ENCODE peak calls at places on chromosomes 2 and 18, in five cellular contexts. G, V, E, C and D are unnamed samples.

GRCh38 chr2:224268441-224268840 is 133.5 kb downstream of the FAM124B start:
- DNase-seq in C (no peak), E (peak), G (no peak), V (no peak), D (no peak)

GRCh38 chr2:129862668-129863067 is 116.8 kb upstream of the RAB6C start:
- DNase-seq in E (no peak), G (no peak), C (no peak), V (no peak), D (no peak)

GRCh38 chr2:52210161-52210560 is 1178.2 kb upstream of the NRXN1 start:
- DNase-seq in C (no peak), V (no peak), E (no peak), G (no peak), D (no peak)

GRCh38 chr18:52313213-52313612 is 26.8 kb upstream of the DCC start:
- DNase-seq in E (no peak), G (no peak), V (no peak), C (no peak), D (no peak)

GRCh38 chr2:12507295-12507694 is 209.4 kb upstream of the TRIB2 start:
- DNase-seq in V (no peak), E (no peak), C (no peak), G (no peak), D (no peak)

GRCh38 chr2:34961822-34962221 is 1362.7 kb upstream of the FAM98A start:
- DNase-seq in C (no peak), G (no peak), E (no peak), V (no peak), D (no peak)

GRCh38 chr2:603869-604268 is 73.3 kb downstream of the TMEM18 start:
- DNase-seq in E (no peak), C (no peak), G (no peak), V (no peak), D (no peak)

GRCh38 chr2:138600732-138601437 is 99.3 kb downstream of the SPOPL start:
- DNase-seq in E (no peak), G (no peak), C (no peak), V (no peak), D (no peak)

GRCh38 chr2:195498176-195498575 is 158.8 kb upstream of the SLC39A10 start:
- DNase-seq in G (no peak), C (no peak), V (no peak), E (peak), D (no peak)

GRCh38 chr18:64259871-64260270 is 111.0 kb upstream of the LINC00305 start:
- DNase-seq in G (no peak), V (no peak), C (no peak), E (no peak), D (no peak)
- TF ChIP-seq TAF1 in G (no peak), V (no peak), C (no peak), E (no peak), D (no peak)

GRCh38 chr2:69743847-69744264 is 1.9 kb downstream of the ANXA4 start:
- DNase-seq in G (no peak), V (peak), E (no peak), C (no peak), D (no peak)

GRCh38 chr2:69742170-69742952 is 427 bp downstream of the ANXA4 start:
- DNase-seq in C (no peak), G (no peak), V (peak), E (no peak), D (no peak)

GRCh38 chr2:69735696-69736095 is 6.2 kb upstream of the ANXA4 start:
- DNase-seq in G (no peak), E (no peak), C (no peak), V (no peak), D (no peak)

GRCh38 chr2:69744456-69744855 is 2.5 kb downstream of the ANXA4 start:
- DNase-seq in G (no peak), E (no peak), V (no peak), C (no peak), D (no peak)

GRCh38 chr2:69741281-69742169 is at the start of gene ANXA4:
- DNase-seq in E (peak), G (peak), V (peak), C (peak), D (peak)
- TF ChIP-seq POLR2A in E (peak), G (peak), V (peak), C (peak), D (peak)

GRCh38 chr2:193810533-193810932 is 1615.8 kb upstream of the TMEFF2 start:
- DNase-seq in C (no peak), E (no peak), V (no peak), G (no peak), D (no peak)

GRCh38 chr2:193808877-193809276 is 1614.1 kb upstream of the TMEFF2 start:
- DNase-seq in V (no peak), C (no peak), G (no peak), E (no peak), D (no peak)

GRCh38 chr2:193806088-193806774 is 1611.5 kb upstream of the TMEFF2 start:
- DNase-seq in E (no peak), V (no peak), C (no peak), G (no peak), D (no peak)
- TF ChIP-seq TAF1 in E (no peak), V (no peak), C (no peak), G (no peak), D (no peak)

DNA sequence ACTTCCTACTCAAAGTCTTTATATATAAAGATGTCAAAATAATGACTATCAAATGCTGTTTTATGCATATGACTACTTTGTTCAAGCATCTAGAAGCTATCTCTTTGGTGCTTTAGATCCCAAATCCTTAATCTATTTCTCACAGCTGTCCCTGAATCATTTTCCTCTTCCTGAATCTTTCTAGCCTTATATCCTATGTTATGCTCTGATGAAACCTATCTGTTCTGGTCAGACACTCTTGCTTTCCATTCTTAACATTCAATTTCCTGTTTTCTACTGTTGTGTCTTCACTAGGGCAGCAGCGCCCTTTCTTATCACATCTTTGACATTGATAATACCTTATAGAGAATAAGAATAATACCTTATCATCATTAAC is 6.3 kb upstream of the PARD3B start:
- DNase-seq in V (no peak), C (no peak), E (no peak), G (no peak), D (no peak)
- TF ChIP-seq POLR2A in V (no peak), C (no peak), E (no peak), G (no peak), D (no peak)

GRCh38 chr2:8458461-8459459 is 223.1 kb upstream of the ID2 start:
- DNase-seq in E (no peak), G (no peak), C (no peak), V (no peak), D (no peak)
- TF ChIP-seq TAF1 in E (no peak), G (no peak), C (no peak), V (no peak), D (no peak)

GRCh38 chr2:27316655-27317412 is 6.1 kb downstream of the MPV17 start:
- DNase-seq in V (no peak), G (no peak), C (no peak), E (no peak), D (no peak)

GRCh38 chr2:27314709-27315108 is 6.5 kb upstream of the UCN start:
- DNase-seq in V (no peak), E (no peak), C (no peak), G (no peak), D (no peak)

GRCh38 chr2:27312152-27312551 is 3.9 kb upstream of the UCN start:
- DNase-seq in E (no peak), C (no peak), G (no peak), V (no peak), D (no peak)

GRCh38 chr2:27315122-27315521 is 6.9 kb upstream of the UCN start:
- DNase-seq in V (no peak), G (no peak), C (no peak), E (no peak), D (no peak)

GRCh38 chr2:27313882-27314645 is 5.8 kb upstream of the UCN start:
- DNase-seq in E (no peak), G (no peak), C (no peak), V (no peak), D (no peak)
- TF ChIP-seq POLR2A in E (no peak), G (no peak), C (no peak), V (no peak), D (no peak)

GRCh38 chr18:74197705-74198341 is 49.5 kb downstream of the TIMM21 start:
- DNase-seq in C (no peak), E (no peak), G (no peak), V (no peak), D (no peak)
- TF ChIP-seq TAF1 in C (no peak), E (no peak), G (no peak), V (no peak), D (no peak)